ENCODE peak calls at places on chromosomes 13 and 19, in eight cellular contexts. One of them, this sample, is unnamed.

GRCh38 chr13:113887700-113888201 is 23.9 kb upstream of the GAS6 start:
- DNase-seq in stomach: peak; percentile 58
- DNase-seq in Panc1: no peak
- DNase-seq in T-cell: no peak
- DNase-seq in T-helper 2 cell: no peak
- DNase-seq in activated T-helper 1 cell treated with anti-CD3 and anti-CD28 coated beads, Interleukin-12 subunit alpha, Interleukin-12 subunit beta, Interleukin-2, Interleukin-4 antibody, amounts not matched to agents 30 ng/mL and 10 ng/mL and 1 ng/mL, durations not matched to agents 14 hours and 24 hours and 36 hours: no peak
- DNase-seq in GM20000: no peak
- DNase-seq in NCI-H345: no peak
- DNase-seq in this sample: no peak

GRCh38 chr19:17103177-17103576 is 27.6 kb downstream of the MYO9B start:
- DNase-seq in stomach: peak; percentile 34
- DNase-seq in Panc1: no peak
- DNase-seq in T-cell: no peak
- DNase-seq in T-helper 2 cell: no peak
- DNase-seq in activated T-helper 1 cell treated with anti-CD3 and anti-CD28 coated beads, Interleukin-12 subunit alpha, Interleukin-12 subunit beta, Interleukin-2, Interleukin-4 antibody, amounts not matched to agents 30 ng/mL and 10 ng/mL and 1 ng/mL, durations not matched to agents 14 hours and 24 hours and 36 hours: no peak
- DNase-seq in GM20000: no peak
- DNase-seq in NCI-H345: no peak
- DNase-seq in this sample: no peak

GRCh38 chr19:53463263-53463662 is 4.3 kb upstream of the ZNF813 start:
- DNase-seq in stomach: no peak
- DNase-seq in Panc1: no peak
- DNase-seq in T-cell: no peak
- DNase-seq in T-helper 2 cell: no peak
- DNase-seq in activated T-helper 1 cell treated with anti-CD3 and anti-CD28 coated beads, Interleukin-12 subunit alpha, Interleukin-12 subunit beta, Interleukin-2, Interleukin-4 antibody, amounts not matched to agents 30 ng/mL and 10 ng/mL and 1 ng/mL, durations not matched to agents 14 hours and 24 hours and 36 hours: no peak
- DNase-seq in GM20000: no peak
- DNase-seq in NCI-H345: no peak
- DNase-seq in this sample: no peak

GRCh38 chr19:2841858-2842574 is 741 bp downstream of the ZNF555 start:
- DNase-seq in stomach: no peak
- DNase-seq in Panc1: no peak
- DNase-seq in T-cell: no peak
- DNase-seq in T-helper 2 cell: no peak
- DNase-seq in activated T-helper 1 cell treated with anti-CD3 and anti-CD28 coated beads, Interleukin-12 subunit alpha, Interleukin-12 subunit beta, Interleukin-2, Interleukin-4 antibody, amounts not matched to agents 30 ng/mL and 10 ng/mL and 1 ng/mL, durations not matched to agents 14 hours and 24 hours and 36 hours: no peak
- DNase-seq in GM20000: no peak
- DNase-seq in NCI-H345: no peak
- DNase-seq in this sample: no peak

GRCh38 chr13:113648218-113648615 is 9.8 kb downstream of the ATP4B start:
- DNase-seq in stomach: peak; percentile 25
- DNase-seq in Panc1: no peak
- DNase-seq in T-cell: no peak
- DNase-seq in T-helper 2 cell: no peak
- DNase-seq in activated T-helper 1 cell treated with anti-CD3 and anti-CD28 coated beads, Interleukin-12 subunit alpha, Interleukin-12 subunit beta, Interleukin-2, Interleukin-4 antibody, amounts not matched to agents 30 ng/mL and 10 ng/mL and 1 ng/mL, durations not matched to agents 14 hours and 24 hours and 36 hours: no peak
- DNase-seq in GM20000: no peak
- DNase-seq in NCI-H345: peak; percentile 77
- DNase-seq in this sample: no peak

GRCh38 chr19:18110833-18111232 is 13.3 kb downstream of the MAST3 start:
- DNase-seq in stomach: peak; percentile 64
- DNase-seq in Panc1: no peak
- DNase-seq in T-cell: no peak
- DNase-seq in T-helper 2 cell: no peak
- DNase-seq in activated T-helper 1 cell treated with anti-CD3 and anti-CD28 coated beads, Interleukin-12 subunit alpha, Interleukin-12 subunit beta, Interleukin-2, Interleukin-4 antibody, amounts not matched to agents 30 ng/mL and 10 ng/mL and 1 ng/mL, durations not matched to agents 14 hours and 24 hours and 36 hours: no peak
- DNase-seq in GM20000: no peak
- DNase-seq in NCI-H345: no peak
- DNase-seq in this sample: no peak

GRCh38 chr19:32337176-32337808 is 8.1 kb upstream of the ZNF507 start:
- DNase-seq in stomach: no peak
- DNase-seq in Panc1: no peak
- DNase-seq in T-cell: no peak
- DNase-seq in T-helper 2 cell: no peak
- DNase-seq in activated T-helper 1 cell treated with anti-CD3 and anti-CD28 coated beads, Interleukin-12 subunit alpha, Interleukin-12 subunit beta, Interleukin-2, Interleukin-4 antibody, amounts not matched to agents 30 ng/mL and 10 ng/mL and 1 ng/mL, durations not matched to agents 14 hours and 24 hours and 36 hours: no peak
- DNase-seq in GM20000: no peak
- DNase-seq in NCI-H345: no peak
- DNase-seq in this sample: no peak

GRCh38 chr13:49587311-49587847 is 2.0 kb upstream of the RCBTB1 start:
- DNase-seq in stomach: no peak
- DNase-seq in Panc1: no peak
- DNase-seq in T-cell: no peak
- DNase-seq in T-helper 2 cell: no peak
- DNase-seq in activated T-helper 1 cell treated with anti-CD3 and anti-CD28 coated beads, Interleukin-12 subunit alpha, Interleukin-12 subunit beta, Interleukin-2, Interleukin-4 antibody, amounts not matched to agents 30 ng/mL and 10 ng/mL and 1 ng/mL, durations not matched to agents 14 hours and 24 hours and 36 hours: no peak
- DNase-seq in GM20000: no peak
- DNase-seq in NCI-H345: no peak
- DNase-seq in this sample: no peak

GRCh38 chr13:93182406-93182805 is 44.2 kb upstream of the GPC6 start:
- DNase-seq in stomach: no peak
- DNase-seq in Panc1: no peak
- DNase-seq in T-cell: no peak
- DNase-seq in T-helper 2 cell: no peak
- DNase-seq in activated T-helper 1 cell treated with anti-CD3 and anti-CD28 coated beads, Interleukin-12 subunit alpha, Interleukin-12 subunit beta, Interleukin-2, Interleukin-4 antibody, amounts not matched to agents 30 ng/mL and 10 ng/mL and 1 ng/mL, durations not matched to agents 14 hours and 24 hours and 36 hours: no peak
- DNase-seq in GM20000: no peak
- DNase-seq in NCI-H345: no peak
- DNase-seq in this sample: no peak

GRCh38 chr19:33287438-33287837 is 14.9 kb downstream of the CEBPA start:
- DNase-seq in stomach: no peak
- DNase-seq in Panc1: no peak
- DNase-seq in T-cell: no peak
- DNase-seq in T-helper 2 cell: no peak
- DNase-seq in activated T-helper 1 cell treated with anti-CD3 and anti-CD28 coated beads, Interleukin-12 subunit alpha, Interleukin-12 subunit beta, Interleukin-2, Interleukin-4 antibody, amounts not matched to agents 30 ng/mL and 10 ng/mL and 1 ng/mL, durations not matched to agents 14 hours and 24 hours and 36 hours: no peak
- DNase-seq in GM20000: no peak
- DNase-seq in NCI-H345: no peak
- DNase-seq in this sample: no peak

GRCh38 chr19:5054551-5055456 is 85.9 kb downstream of the KDM4B start:
- DNase-seq in stomach: no peak
- DNase-seq in Panc1: no peak
- DNase-seq in T-cell: no peak
- DNase-seq in T-helper 2 cell: no peak
- DNase-seq in activated T-helper 1 cell treated with anti-CD3 and anti-CD28 coated beads, Interleukin-12 subunit alpha, Interleukin-12 subunit beta, Interleukin-2, Interleukin-4 antibody, amounts not matched to agents 30 ng/mL and 10 ng/mL and 1 ng/mL, durations not matched to agents 14 hours and 24 hours and 36 hours: no peak
- DNase-seq in GM20000: no peak
- DNase-seq in NCI-H345: no peak
- DNase-seq in this sample: no peak

GRCh38 chr19:3006075-3006767 is 22.9 kb downstream of the TLE2 start:
- DNase-seq in stomach: no peak
- DNase-seq in Panc1: no peak
- DNase-seq in T-cell: no peak
- DNase-seq in T-helper 2 cell: no peak
- DNase-seq in activated T-helper 1 cell treated with anti-CD3 and anti-CD28 coated beads, Interleukin-12 subunit alpha, Interleukin-12 subunit beta, Interleukin-2, Interleukin-4 antibody, amounts not matched to agents 30 ng/mL and 10 ng/mL and 1 ng/mL, durations not matched to agents 14 hours and 24 hours and 36 hours: no peak
- DNase-seq in GM20000: no peak
- DNase-seq in NCI-H345: no peak
- DNase-seq in this sample: no peak

GRCh38 chr19:47398707-47399106 is 20.6 kb downstream of the MEIS3 start:
- DNase-seq in stomach: no peak
- DNase-seq in Panc1: no peak
- DNase-seq in T-cell: no peak
- DNase-seq in T-helper 2 cell: no peak
- DNase-seq in activated T-helper 1 cell treated with anti-CD3 and anti-CD28 coated beads, Interleukin-12 subunit alpha, Interleukin-12 subunit beta, Interleukin-2, Interleukin-4 antibody, amounts not matched to agents 30 ng/mL and 10 ng/mL and 1 ng/mL, durations not matched to agents 14 hours and 24 hours and 36 hours: no peak
- DNase-seq in GM20000: no peak
- DNase-seq in NCI-H345: no peak
- DNase-seq in this sample: no peak

GRCh38 chr19:37929512-37929911 is 22.5 kb downstream of the SIPA1L3 start:
- DNase-seq in stomach: no peak
- DNase-seq in Panc1: no peak
- DNase-seq in T-cell: no peak
- DNase-seq in T-helper 2 cell: no peak
- DNase-seq in activated T-helper 1 cell treated with anti-CD3 and anti-CD28 coated beads, Interleukin-12 subunit alpha, Interleukin-12 subunit beta, Interleukin-2, Interleukin-4 antibody, amounts not matched to agents 30 ng/mL and 10 ng/mL and 1 ng/mL, durations not matched to agents 14 hours and 24 hours and 36 hours: no peak
- DNase-seq in GM20000: no peak
- DNase-seq in NCI-H345: no peak
- DNase-seq in this sample: no peak

GRCh38 chr13:27918918-27919255 is 913 bp upstream of the PDX1 start:
- DNase-seq in stomach: no peak
- DNase-seq in Panc1: no peak
- DNase-seq in T-cell: no peak
- DNase-seq in T-helper 2 cell: no peak
- DNase-seq in activated T-helper 1 cell treated with anti-CD3 and anti-CD28 coated beads, Interleukin-12 subunit alpha, Interleukin-12 subunit beta, Interleukin-2, Interleukin-4 antibody, amounts not matched to agents 30 ng/mL and 10 ng/mL and 1 ng/mL, durations not matched to agents 14 hours and 24 hours and 36 hours: no peak
- DNase-seq in GM20000: no peak
- DNase-seq in NCI-H345: no peak
- DNase-seq in this sample: no peak

GRCh38 chr13:20118268-20119140 is 42.3 kb downstream of the GJA3 start:
- DNase-seq in stomach: peak; percentile 74
- DNase-seq in Panc1: no peak
- DNase-seq in T-cell: peak; percentile 21
- DNase-seq in T-helper 2 cell: no peak
- DNase-seq in activated T-helper 1 cell treated with anti-CD3 and anti-CD28 coated beads, Interleukin-12 subunit alpha, Interleukin-12 subunit beta, Interleukin-2, Interleukin-4 antibody, amounts not matched to agents 30 ng/mL and 10 ng/mL and 1 ng/mL, durations not matched to agents 14 hours and 24 hours and 36 hours: no peak
- DNase-seq in GM20000: peak; percentile 49
- DNase-seq in NCI-H345: no peak
- DNase-seq in this sample: no peak

GRCh38 chr13:113096052-113096744 is 9.4 kb upstream of the F7 start:
- DNase-seq in stomach: no peak
- DNase-seq in Panc1: no peak
- DNase-seq in T-cell: no peak
- DNase-seq in T-helper 2 cell: no peak
- DNase-seq in activated T-helper 1 cell treated with anti-CD3 and anti-CD28 coated beads, Interleukin-12 subunit alpha, Interleukin-12 subunit beta, Interleukin-2, Interleukin-4 antibody, amounts not matched to agents 30 ng/mL and 10 ng/mL and 1 ng/mL, durations not matched to agents 14 hours and 24 hours and 36 hours: no peak
- DNase-seq in GM20000: no peak
- DNase-seq in NCI-H345: no peak
- DNase-seq in this sample: no peak

GRCh38 chr13:27504126-27504525 is 53.8 kb upstream of the MTIF3 start:
- DNase-seq in stomach: no peak
- DNase-seq in Panc1: no peak
- DNase-seq in T-cell: no peak
- DNase-seq in T-helper 2 cell: no peak
- DNase-seq in activated T-helper 1 cell treated with anti-CD3 and anti-CD28 coated beads, Interleukin-12 subunit alpha, Interleukin-12 subunit beta, Interleukin-2, Interleukin-4 antibody, amounts not matched to agents 30 ng/mL and 10 ng/mL and 1 ng/mL, durations not matched to agents 14 hours and 24 hours and 36 hours: no peak
- DNase-seq in GM20000: no peak
- DNase-seq in NCI-H345: no peak
- DNase-seq in this sample: no peak

GRCh38 chr13:79711631-79712030 is 230.7 kb downstream of the NDFIP2 start:
- DNase-seq in stomach: no peak
- DNase-seq in Panc1: no peak
- DNase-seq in T-cell: no peak
- DNase-seq in T-helper 2 cell: no peak
- DNase-seq in activated T-helper 1 cell treated with anti-CD3 and anti-CD28 coated beads, Interleukin-12 subunit alpha, Interleukin-12 subunit beta, Interleukin-2, Interleukin-4 antibody, amounts not matched to agents 30 ng/mL and 10 ng/mL and 1 ng/mL, durations not matched to agents 14 hours and 24 hours and 36 hours: no peak
- DNase-seq in GM20000: no peak
- DNase-seq in NCI-H345: no peak
- DNase-seq in this sample: no peak

GRCh38 chr19:52492201-52492960 is 35.1 kb upstream of the ZNF808 start:
- DNase-seq in stomach: no peak
- DNase-seq in Panc1: no peak
- DNase-seq in T-cell: no peak
- DNase-seq in T-helper 2 cell: peak; percentile 2
- DNase-seq in activated T-helper 1 cell treated with anti-CD3 and anti-CD28 coated beads, Interleukin-12 subunit alpha, Interleukin-12 subunit beta, Interleukin-2, Interleukin-4 antibody, amounts not matched to agents 30 ng/mL and 10 ng/mL and 1 ng/mL, durations not matched to agents 14 hours and 24 hours and 36 hours: no peak
- DNase-seq in GM20000: no peak
- DNase-seq in NCI-H345: peak; percentile 0
- DNase-seq in this sample: no peak

GRCh38 chr19:10826236-10826635 is 9.8 kb downstream of the TMED1 start:
- DNase-seq in stomach: no peak
- DNase-seq in Panc1: no peak
- DNase-seq in T-cell: no peak
- DNase-seq in T-helper 2 cell: no peak
- DNase-seq in activated T-helper 1 cell treated with anti-CD3 and anti-CD28 coated beads, Interleukin-12 subunit alpha, Interleukin-12 subunit beta, Interleukin-2, Interleukin-4 antibody, amounts not matched to agents 30 ng/mL and 10 ng/mL and 1 ng/mL, durations not matched to agents 14 hours and 24 hours and 36 hours: no peak
- DNase-seq in GM20000: no peak
- DNase-seq in NCI-H345: no peak
- DNase-seq in this sample: no peak

GRCh38 chr13:51364404-51365008 is 25.0 kb downstream of the SERPINE3 start:
- DNase-seq in stomach: no peak
- DNase-seq in Panc1: no peak
- DNase-seq in T-cell: no peak
- DNase-seq in T-helper 2 cell: no peak
- DNase-seq in activated T-helper 1 cell treated with anti-CD3 and anti-CD28 coated beads, Interleukin-12 subunit alpha, Interleukin-12 subunit beta, Interleukin-2, Interleukin-4 antibody, amounts not matched to agents 30 ng/mL and 10 ng/mL and 1 ng/mL, durations not matched to agents 14 hours and 24 hours and 36 hours: no peak
- DNase-seq in GM20000: no peak
- DNase-seq in NCI-H345: no peak
- DNase-seq in this sample: peak; percentile 58

GRCh38 chr13:45807520-45808099 is 43.9 kb downstream of the SIAH3 start:
- DNase-seq in stomach: peak; percentile 33
- DNase-seq in Panc1: peak; percentile 28
- DNase-seq in T-cell: no peak
- DNase-seq in T-helper 2 cell: no peak
- DNase-seq in activated T-helper 1 cell treated with anti-CD3 and anti-CD28 coated beads, Interleukin-12 subunit alpha, Interleukin-12 subunit beta, Interleukin-2, Interleukin-4 antibody, amounts not matched to agents 30 ng/mL and 10 ng/mL and 1 ng/mL, durations not matched to agents 14 hours and 24 hours and 36 hours: no peak
- DNase-seq in GM20000: peak; percentile 56
- DNase-seq in NCI-H345: peak; percentile 38
- DNase-seq in this sample: peak; percentile 14

GRCh38 chr13:43544011-43544410 is 242.8 kb downstream of the ENOX1 start:
- DNase-seq in stomach: no peak
- DNase-seq in Panc1: no peak
- DNase-seq in T-cell: no peak
- DNase-seq in T-helper 2 cell: no peak
- DNase-seq in activated T-helper 1 cell treated with anti-CD3 and anti-CD28 coated beads, Interleukin-12 subunit alpha, Interleukin-12 subunit beta, Interleukin-2, Interleukin-4 antibody, amounts not matched to agents 30 ng/mL and 10 ng/mL and 1 ng/mL, durations not matched to agents 14 hours and 24 hours and 36 hours: no peak
- DNase-seq in GM20000: no peak
- DNase-seq in NCI-H345: no peak
- DNase-seq in this sample: no peak

GRCh38 chr13:49082653-49083536 is 107.2 kb downstream of the FNDC3A start:
- DNase-seq in stomach: no peak
- DNase-seq in Panc1: no peak
- DNase-seq in T-cell: no peak
- DNase-seq in T-helper 2 cell: no peak
- DNase-seq in activated T-helper 1 cell treated with anti-CD3 and anti-CD28 coated beads, Interleukin-12 subunit alpha, Interleukin-12 subunit beta, Interleukin-2, Interleukin-4 antibody, amounts not matched to agents 30 ng/mL and 10 ng/mL and 1 ng/mL, durations not matched to agents 14 hours and 24 hours and 36 hours: no peak
- DNase-seq in GM20000: peak; percentile 33
- DNase-seq in NCI-H345: no peak
- DNase-seq in this sample: no peak

GRCh38 chr13:20442798-20443381 is 82.8 kb downstream of the CRYL1 start:
- DNase-seq in stomach: no peak
- DNase-seq in Panc1: no peak
- DNase-seq in T-cell: no peak
- DNase-seq in T-helper 2 cell: no peak
- DNase-seq in activated T-helper 1 cell treated with anti-CD3 and anti-CD28 coated beads, Interleukin-12 subunit alpha, Interleukin-12 subunit beta, Interleukin-2, Interleukin-4 antibody, amounts not matched to agents 30 ng/mL and 10 ng/mL and 1 ng/mL, durations not matched to agents 14 hours and 24 hours and 36 hours: no peak
- DNase-seq in GM20000: no peak
- DNase-seq in NCI-H345: no peak
- DNase-seq in this sample: no peak

GRCh38 chr13:80755925-80756324 is 415.0 kb upstream of the SPRY2 start:
- DNase-seq in stomach: no peak
- DNase-seq in Panc1: no peak
- DNase-seq in T-cell: no peak
- DNase-seq in T-helper 2 cell: no peak
- DNase-seq in activated T-helper 1 cell treated with anti-CD3 and anti-CD28 coated beads, Interleukin-12 subunit alpha, Interleukin-12 subunit beta, Interleukin-2, Interleukin-4 antibody, amounts not matched to agents 30 ng/mL and 10 ng/mL and 1 ng/mL, durations not matched to agents 14 hours and 24 hours and 36 hours: no peak
- DNase-seq in GM20000: no peak
- DNase-seq in NCI-H345: peak; percentile 43
- DNase-seq in this sample: no peak